ENCODE peak calls at places on chromosomes 6 and 20, in seven cellular contexts. Z, K, L, D, Y, W and T are unnamed samples.

GRCh38 chr6:47698342-47698787 is at the start of gene ADGRF4:
- DNase-seq in D (peak), W (no peak), Z (no peak), K (no peak), Y (peak), L (no peak), T (no peak)

GRCh38 chr6:45305546-45305945 is 22.6 kb upstream of the RUNX2 start:
- DNase-seq in L (no peak), D (no peak), K (no peak), Z (no peak), Y (peak), W (no peak), T (no peak)

GRCh38 chr20:59222239-59222981 is 58.8 kb downstream of the ZNF831 start:
- DNase-seq in Z (peak), D (peak), Y (peak), K (peak), L (peak), W (peak), T (peak)

GRCh38 chr6:22699046-22699639 is 129.8 kb downstream of the HDGFL1 start:
- DNase-seq in Y (peak), W (no peak), D (no peak), Z (no peak), K (no peak), L (no peak), T (peak)

GRCh38 chr20:23223908-23224307 is 126.7 kb upstream of the NXT1 start:
- DNase-seq in D (no peak), Y (no peak), Z (no peak), L (no peak), W (no peak), K (no peak), T (no peak)

GRCh38 chr20:6473197-6473596 is 294.3 kb upstream of the BMP2 start:
- DNase-seq in D (no peak), K (no peak), L (no peak), W (no peak), Z (no peak), Y (peak), T (no peak)

GRCh38 chr20:59560588-59561227 is 43.6 kb upstream of the PHACTR3 start:
- DNase-seq in D (no peak), Z (no peak), L (no peak), Y (no peak), W (no peak), K (peak), T (no peak)

GRCh38 chr6:35139924-35140524 is 1.1 kb downstream of the TCP11 start:
- DNase-seq in D (peak), K (peak), Z (peak), W (no peak), Y (peak), L (no peak), T (peak)

GRCh38 chr6:35484921-35485392 is 11.9 kb downstream of the TEAD3 start:
- DNase-seq in L (no peak), W (no peak), Z (no peak), Y (peak), D (no peak), K (peak), T (no peak)

GRCh38 chr6:4135665-4136353 is 434 bp upstream of the ECI2 start:
- DNase-seq in W (peak), L (peak), Z (peak), K (peak), D (peak), Y (peak), T (peak)

GRCh38 chr6:52136055-52136454 is 48.6 kb upstream of the PKHD1 start:
- DNase-seq in K (no peak), L (no peak), Z (no peak), W (no peak), D (no peak), Y (peak), T (no peak)

GRCh38 chr6:119653329-119653728 is 303.8 kb upstream of the MAN1A1 start:
- DNase-seq in Z (no peak), Y (no peak), W (no peak), D (no peak), L (no peak), K (no peak), T (no peak)

GRCh38 chr20:17648782-17649730 is 33.0 kb downstream of the RRBP1 start:
- DNase-seq in L (no peak), K (peak), D (peak), Y (no peak), Z (no peak), W (no peak), T (no peak)

GRCh38 chr20:16761305-16761829 is 13.2 kb downstream of the OTOR start:
- DNase-seq in K (peak), D (peak), Z (peak), Y (peak), W (peak), L (no peak), T (peak)

GRCh38 chr6:341914-342831 is 49.4 kb upstream of the IRF4 start:
- DNase-seq in Z (no peak), W (no peak), Y (no peak), D (no peak), K (no peak), L (no peak), T (no peak)

GRCh38 chr20:50580016-50580747 is 70.0 kb downstream of the PTPN1 start:
- DNase-seq in K (peak), D (peak), Z (peak), W (peak), L (no peak), Y (peak), T (peak)

GRCh38 chr20:58213112-58213511 is 15.3 kb downstream of the ANKRD60 start:
- DNase-seq in W (no peak), K (no peak), Y (no peak), Z (peak), D (no peak), L (no peak), T (no peak)

GRCh38 chr6:14454467-14454763 is 336.8 kb downstream of the CD83 start:
- DNase-seq in W (no peak), Y (no peak), D (peak), Z (no peak), K (no peak), L (no peak), T (no peak)

GRCh38 chr6:3380344-3381232 is 76.3 kb downstream of the SLC22A23 start:
- DNase-seq in D (peak), L (no peak), Y (no peak), W (no peak), Z (no peak), K (peak), T (no peak)

GRCh38 chr20:51509208-51509607 is 33.3 kb downstream of the NFATC2 start:
- DNase-seq in Y (no peak), K (no peak), Z (no peak), D (no peak), L (no peak), W (no peak), T (no peak)

GRCh38 chr6:149076355-149076734 is 241.2 kb upstream of the TAB2 start:
- DNase-seq in W (no peak), L (no peak), D (no peak), Z (no peak), K (no peak), Y (no peak), T (no peak)

GRCh38 chr20:25539742-25540201 is 45.6 kb downstream of the NINL start:
- DNase-seq in W (no peak), D (no peak), L (no peak), K (no peak), Y (no peak), Z (peak), T (no peak)

GRCh38 chr20:4073852-4074741 is 58.7 kb upstream of the RNF24 start:
- DNase-seq in W (no peak), L (no peak), K (no peak), Z (no peak), D (no peak), Y (peak), T (no peak)

GRCh38 chr6:117414770-117415169 is 11.0 kb downstream of the ROS1 start:
- DNase-seq in L (no peak), K (no peak), W (no peak), D (no peak), Z (no peak), Y (peak), T (no peak)

GRCh38 chr20:42204261-42204660 is 586.1 kb upstream of the CHD6 start:
- DNase-seq in Z (peak), L (no peak), Y (no peak), D (no peak), W (no peak), K (no peak), T (no peak)